ENCODE peak calls at places on chromosomes 16 and 17, in ten cellular contexts. One of them, this sample, is unnamed.

GRCh38 chr17:72560303-72561247 is 439.8 kb downstream of the SOX9 start:
- DNase-seq in IMR-90: peak
- DNase-seq in lung: peak
- DNase-seq in tibial nerve: no peak
- DNase-seq in body of pancreas: peak
- DNase-seq in endodermal cell: peak
- DNase-seq in HL-60: peak
- DNase-seq in fibroblast of lung: peak
- DNase-seq in activated CD8-positive, alpha-beta T cell treated with anti-CD3 and anti-CD28 coated beads for 36 hours: peak
- DNase-seq in RWPE1: peak
- DNase-seq in this sample: peak

GRCh38 chr17:77489898-77490265 is 349.1 kb downstream of the SEC14L1 start:
- DNase-seq in body of pancreas: no peak
- DNase-seq in fibroblast of lung: no peak
- DNase-seq in activated CD8-positive, alpha-beta T cell treated with anti-CD3 and anti-CD28 coated beads for 36 hours: no peak
- DNase-seq in HL-60: no peak
- DNase-seq in RWPE1: no peak
- DNase-seq in endodermal cell: peak
- DNase-seq in tibial nerve: peak
- DNase-seq in lung: no peak
- DNase-seq in IMR-90: no peak
- DNase-seq in this sample: no peak

GRCh38 chr17:57110152-57110542 is 25.1 kb downstream of the AKAP1 start:
- DNase-seq in body of pancreas: no peak
- DNase-seq in IMR-90: no peak
- DNase-seq in tibial nerve: peak
- DNase-seq in HL-60: no peak
- DNase-seq in RWPE1: no peak
- DNase-seq in activated CD8-positive, alpha-beta T cell treated with anti-CD3 and anti-CD28 coated beads for 36 hours: no peak
- DNase-seq in endodermal cell: no peak
- DNase-seq in fibroblast of lung: no peak
- DNase-seq in lung: no peak
- DNase-seq in this sample: no peak

GRCh38 chr17:79075433-79075805 is 795 bp downstream of the ENGASE start:
- DNase-seq in RWPE1: no peak
- DNase-seq in fibroblast of lung: peak
- DNase-seq in tibial nerve: no peak
- DNase-seq in activated CD8-positive, alpha-beta T cell treated with anti-CD3 and anti-CD28 coated beads for 36 hours: peak
- DNase-seq in IMR-90: no peak
- DNase-seq in endodermal cell: no peak
- DNase-seq in body of pancreas: no peak
- DNase-seq in lung: no peak
- DNase-seq in HL-60: peak
- DNase-seq in this sample: no peak

GRCh38 chr16:86925067-86925791 is 346.9 kb downstream of the FOXL1 start:
- DNase-seq in HL-60: no peak
- DNase-seq in endodermal cell: no peak
- DNase-seq in activated CD8-positive, alpha-beta T cell treated with anti-CD3 and anti-CD28 coated beads for 36 hours: no peak
- DNase-seq in tibial nerve: no peak
- DNase-seq in body of pancreas: no peak
- DNase-seq in lung: no peak
- DNase-seq in IMR-90: peak
- DNase-seq in fibroblast of lung: peak
- DNase-seq in RWPE1: no peak
- DNase-seq in this sample: no peak

GRCh38 chr16:27790546-27791403 is 240.8 kb downstream of the KATNIP start:
- DNase-seq in body of pancreas: no peak
- DNase-seq in IMR-90: no peak
- DNase-seq in activated CD8-positive, alpha-beta T cell treated with anti-CD3 and anti-CD28 coated beads for 36 hours: no peak
- DNase-seq in fibroblast of lung: no peak
- DNase-seq in lung: no peak
- DNase-seq in RWPE1: no peak
- DNase-seq in tibial nerve: no peak
- DNase-seq in HL-60: no peak
- DNase-seq in endodermal cell: no peak
- DNase-seq in this sample: no peak

GRCh38 chr16:19389246-19389645 is 28.4 kb upstream of the TMC5 start:
- DNase-seq in activated CD8-positive, alpha-beta T cell treated with anti-CD3 and anti-CD28 coated beads for 36 hours: peak
- DNase-seq in IMR-90: no peak
- DNase-seq in RWPE1: peak
- DNase-seq in HL-60: peak
- DNase-seq in tibial nerve: peak
- DNase-seq in endodermal cell: peak
- DNase-seq in fibroblast of lung: peak
- DNase-seq in body of pancreas: peak
- DNase-seq in lung: peak
- DNase-seq in this sample: peak

GRCh38 chr16:15652293-15653001 is 2.4 kb downstream of the NDE1 start:
- DNase-seq in RWPE1: no peak
- DNase-seq in body of pancreas: no peak
- DNase-seq in fibroblast of lung: no peak
- DNase-seq in lung: no peak
- DNase-seq in activated CD8-positive, alpha-beta T cell treated with anti-CD3 and anti-CD28 coated beads for 36 hours: no peak
- DNase-seq in IMR-90: no peak
- DNase-seq in tibial nerve: no peak
- DNase-seq in endodermal cell: no peak
- DNase-seq in HL-60: no peak
- DNase-seq in this sample: no peak

DNA sequence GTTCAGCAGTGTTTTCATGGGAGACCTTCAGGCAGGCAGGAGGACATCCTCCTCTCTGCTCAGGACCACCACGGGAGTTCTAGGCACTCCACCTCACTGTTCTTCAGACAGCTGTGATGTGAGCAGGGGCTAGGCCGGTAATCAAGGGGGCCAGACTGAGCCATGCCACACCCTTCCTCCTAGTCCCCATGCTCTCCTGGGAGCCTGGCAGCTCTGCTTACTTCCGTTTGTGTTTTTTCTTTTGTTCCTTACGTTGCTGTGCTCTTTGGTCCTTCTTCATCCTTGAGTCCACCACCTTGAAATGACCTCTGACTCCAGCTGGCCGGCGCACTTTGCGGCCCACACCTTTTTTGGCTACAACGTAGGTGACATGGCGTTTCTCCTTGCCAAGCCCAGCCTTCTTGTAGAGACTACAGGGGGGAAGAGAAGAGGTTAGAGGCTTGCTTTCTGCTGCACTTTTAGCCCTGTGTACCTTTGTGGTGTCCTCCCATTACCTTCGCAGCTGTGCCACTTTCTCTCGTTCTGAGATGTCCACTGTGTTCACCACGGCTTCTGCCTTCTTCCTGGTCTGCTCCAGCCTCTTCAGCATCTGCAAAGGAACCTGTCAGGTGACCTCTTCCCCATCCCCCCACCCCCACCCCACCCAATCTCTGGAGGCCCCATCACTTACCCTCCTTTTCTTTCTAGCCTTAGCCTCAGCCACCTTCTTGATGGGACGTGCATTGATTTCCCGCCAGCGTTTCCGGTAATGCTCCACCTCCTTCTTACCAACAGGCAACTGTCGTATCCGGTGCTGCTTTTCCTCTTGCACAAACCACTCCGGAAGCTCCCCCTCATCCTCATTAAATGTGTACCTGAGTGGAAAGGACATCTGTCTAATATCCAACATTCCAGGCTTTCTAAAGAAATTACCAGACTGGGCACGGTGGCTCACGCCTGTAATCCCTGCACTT is 7.4 kb upstream of the PSMC5 start:
- DNase-seq in tibial nerve: no peak
- DNase-seq in IMR-90: no peak
- DNase-seq in RWPE1: no peak
- DNase-seq in body of pancreas: no peak
- DNase-seq in HL-60: peak
- DNase-seq in lung: no peak
- DNase-seq in activated CD8-positive, alpha-beta T cell treated with anti-CD3 and anti-CD28 coated beads for 36 hours: peak
- DNase-seq in fibroblast of lung: no peak
- DNase-seq in endodermal cell: peak
- DNase-seq in this sample: no peak
- TF ChIP-seq CTCF in tibial nerve: no peak
- TF ChIP-seq CTCF in IMR-90: no peak
- TF ChIP-seq CTCF in RWPE1: no peak
- TF ChIP-seq CTCF in body of pancreas: no peak
- TF ChIP-seq CTCF in HL-60: no peak
- TF ChIP-seq CTCF in lung: no peak
- TF ChIP-seq CTCF in activated CD8-positive, alpha-beta T cell treated with anti-CD3 and anti-CD28 coated beads for 36 hours: no peak
- TF ChIP-seq CTCF in fibroblast of lung: no peak
- TF ChIP-seq CTCF in endodermal cell: no peak
- TF ChIP-seq CTCF in this sample: no peak

DNA sequence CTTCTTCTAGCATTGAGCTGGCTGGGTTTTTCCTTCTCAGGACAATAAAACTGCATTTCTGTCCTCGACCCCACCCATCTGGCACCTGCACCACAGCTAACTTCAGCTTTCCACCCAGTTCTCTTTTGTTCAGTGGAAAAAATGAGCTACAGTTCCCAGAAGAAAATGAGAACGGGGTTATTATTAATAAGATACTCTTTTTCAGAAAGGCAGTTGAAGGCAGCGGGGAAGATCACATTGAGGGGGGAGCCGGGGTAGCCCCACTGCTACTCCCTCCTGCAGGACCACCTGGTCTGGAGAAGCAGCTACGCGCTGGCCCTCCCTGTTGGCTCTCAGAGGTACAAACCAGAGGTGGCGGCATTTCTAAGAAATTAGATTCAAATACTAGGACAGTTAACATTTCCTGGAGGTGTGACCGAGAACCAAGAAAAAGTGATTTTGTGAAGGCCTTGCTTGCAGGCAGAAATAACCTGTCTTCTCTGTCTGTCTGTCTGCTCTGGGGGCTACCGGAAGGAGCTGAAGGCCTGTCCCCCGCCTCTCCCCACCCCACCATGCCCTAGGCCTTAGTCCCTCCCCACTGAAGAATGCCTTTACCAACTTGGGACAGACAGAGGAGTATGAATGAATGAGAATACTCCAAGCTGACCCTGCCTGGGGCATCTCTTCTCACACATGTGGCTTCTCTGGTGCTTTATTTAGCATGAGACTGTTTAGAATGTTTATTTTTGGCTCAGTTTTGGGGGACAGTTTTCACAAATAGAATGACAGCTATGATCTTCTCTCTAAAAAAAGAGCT is 123.8 kb downstream of the XYLT1 start:
- DNase-seq in IMR-90: no peak
- DNase-seq in HL-60: no peak
- DNase-seq in RWPE1: no peak
- DNase-seq in lung: no peak
- DNase-seq in fibroblast of lung: no peak
- DNase-seq in endodermal cell: no peak
- DNase-seq in activated CD8-positive, alpha-beta T cell treated with anti-CD3 and anti-CD28 coated beads for 36 hours: peak
- DNase-seq in body of pancreas: no peak
- DNase-seq in tibial nerve: no peak
- DNase-seq in this sample: peak
- TF ChIP-seq CTCF in IMR-90: no peak
- TF ChIP-seq CTCF in HL-60: no peak
- TF ChIP-seq CTCF in RWPE1: no peak
- TF ChIP-seq CTCF in lung: no peak
- TF ChIP-seq CTCF in fibroblast of lung: no peak
- TF ChIP-seq CTCF in endodermal cell: no peak
- TF ChIP-seq CTCF in activated CD8-positive, alpha-beta T cell treated with anti-CD3 and anti-CD28 coated beads for 36 hours: no peak
- TF ChIP-seq CTCF in body of pancreas: no peak
- TF ChIP-seq CTCF in tibial nerve: no peak
- TF ChIP-seq CTCF in this sample: peak

GRCh38 chr17:80477647-80478478 is 1.5 kb upstream of the NPTX1 start:
- DNase-seq in endodermal cell: peak
- DNase-seq in tibial nerve: no peak
- DNase-seq in body of pancreas: no peak
- DNase-seq in HL-60: peak
- DNase-seq in lung: no peak
- DNase-seq in RWPE1: peak
- DNase-seq in activated CD8-positive, alpha-beta T cell treated with anti-CD3 and anti-CD28 coated beads for 36 hours: peak
- DNase-seq in IMR-90: peak
- DNase-seq in fibroblast of lung: peak
- DNase-seq in this sample: no peak
- TF ChIP-seq CTCF in endodermal cell: peak
- TF ChIP-seq CTCF in tibial nerve: peak
- TF ChIP-seq CTCF in body of pancreas: peak
- TF ChIP-seq CTCF in HL-60: no peak
- TF ChIP-seq CTCF in lung: peak
- TF ChIP-seq CTCF in RWPE1: peak
- TF ChIP-seq CTCF in activated CD8-positive, alpha-beta T cell treated with anti-CD3 and anti-CD28 coated beads for 36 hours: peak
- TF ChIP-seq CTCF in IMR-90: peak
- TF ChIP-seq CTCF in fibroblast of lung: peak
- TF ChIP-seq CTCF in this sample: peak

GRCh38 chr17:76247304-76247703 is 7.0 kb upstream of the RNF157 start:
- DNase-seq in RWPE1: no peak
- DNase-seq in endodermal cell: no peak
- DNase-seq in fibroblast of lung: no peak
- DNase-seq in IMR-90: no peak
- DNase-seq in activated CD8-positive, alpha-beta T cell treated with anti-CD3 and anti-CD28 coated beads for 36 hours: no peak
- DNase-seq in body of pancreas: no peak
- DNase-seq in HL-60: no peak
- DNase-seq in lung: no peak
- DNase-seq in tibial nerve: no peak
- DNase-seq in this sample: no peak

GRCh38 chr17:76246080-76247066 is 6.1 kb upstream of the RNF157 start:
- DNase-seq in lung: no peak
- DNase-seq in tibial nerve: no peak
- DNase-seq in fibroblast of lung: no peak
- DNase-seq in IMR-90: peak
- DNase-seq in HL-60: peak
- DNase-seq in body of pancreas: no peak
- DNase-seq in RWPE1: no peak
- DNase-seq in endodermal cell: peak
- DNase-seq in activated CD8-positive, alpha-beta T cell treated with anti-CD3 and anti-CD28 coated beads for 36 hours: peak
- DNase-seq in this sample: peak

GRCh38 chr17:76251478-76252039 is 11.3 kb upstream of the RNF157 start:
- DNase-seq in body of pancreas: no peak
- DNase-seq in RWPE1: no peak
- DNase-seq in endodermal cell: peak
- DNase-seq in activated CD8-positive, alpha-beta T cell treated with anti-CD3 and anti-CD28 coated beads for 36 hours: peak
- DNase-seq in lung: no peak
- DNase-seq in tibial nerve: no peak
- DNase-seq in HL-60: no peak
- DNase-seq in fibroblast of lung: no peak
- DNase-seq in IMR-90: no peak
- DNase-seq in this sample: no peak

GRCh38 chr17:76250141-76250540 is 9.8 kb upstream of the RNF157 start:
- DNase-seq in RWPE1: no peak
- DNase-seq in lung: no peak
- DNase-seq in IMR-90: no peak
- DNase-seq in fibroblast of lung: no peak
- DNase-seq in HL-60: no peak
- DNase-seq in body of pancreas: no peak
- DNase-seq in activated CD8-positive, alpha-beta T cell treated with anti-CD3 and anti-CD28 coated beads for 36 hours: no peak
- DNase-seq in endodermal cell: peak
- DNase-seq in tibial nerve: no peak
- DNase-seq in this sample: no peak

DNA sequence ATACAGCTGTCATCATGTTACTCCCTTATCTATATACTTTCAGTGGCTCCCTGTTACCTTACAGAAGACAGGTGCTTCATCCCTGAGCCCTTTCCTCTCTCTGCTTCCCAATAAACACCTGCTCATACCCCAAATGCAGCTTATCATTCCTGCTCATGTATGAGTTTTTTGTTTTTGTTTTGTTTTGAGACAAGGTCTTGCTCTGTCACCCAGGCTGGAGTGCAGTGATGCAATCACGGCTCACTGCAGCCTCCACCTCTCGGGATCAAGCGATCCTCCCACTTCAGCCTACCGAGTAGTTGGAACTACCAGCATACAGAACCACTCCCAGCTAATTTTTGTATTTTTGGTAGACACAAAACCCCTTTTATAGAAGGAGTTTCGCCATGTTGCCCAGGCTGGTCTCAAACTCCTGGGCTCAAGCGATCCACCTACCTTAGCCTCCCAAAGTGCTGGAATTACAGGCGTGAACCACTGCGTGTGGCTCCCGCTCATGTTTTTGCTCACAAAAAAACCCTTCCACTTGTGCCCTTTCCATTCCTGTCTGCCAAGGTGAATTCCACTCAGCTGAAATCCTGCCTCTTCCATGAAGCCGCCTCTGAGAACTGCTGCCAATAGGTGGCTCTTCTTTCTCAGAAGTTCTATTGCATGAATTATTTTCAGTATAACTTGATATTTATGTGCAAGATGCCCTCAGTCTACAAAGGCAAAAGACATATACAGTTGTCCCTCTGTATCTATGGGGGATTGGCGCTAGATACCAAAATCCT is 7.9 kb upstream of the RNF157 start:
- DNase-seq in fibroblast of lung: no peak
- DNase-seq in endodermal cell: peak
- DNase-seq in HL-60: no peak
- DNase-seq in tibial nerve: no peak
- DNase-seq in body of pancreas: no peak
- DNase-seq in RWPE1: no peak
- DNase-seq in IMR-90: no peak
- DNase-seq in activated CD8-positive, alpha-beta T cell treated with anti-CD3 and anti-CD28 coated beads for 36 hours: no peak
- DNase-seq in lung: no peak
- DNase-seq in this sample: no peak
- TF ChIP-seq CTCF in fibroblast of lung: no peak
- TF ChIP-seq CTCF in endodermal cell: peak
- TF ChIP-seq CTCF in HL-60: no peak
- TF ChIP-seq CTCF in tibial nerve: no peak
- TF ChIP-seq CTCF in body of pancreas: peak
- TF ChIP-seq CTCF in RWPE1: no peak
- TF ChIP-seq CTCF in IMR-90: no peak
- TF ChIP-seq CTCF in activated CD8-positive, alpha-beta T cell treated with anti-CD3 and anti-CD28 coated beads for 36 hours: no peak
- TF ChIP-seq CTCF in lung: no peak
- TF ChIP-seq CTCF in this sample: no peak

This sample was measured in GM10248.